ENCODE peak calls at places on chromosomes 4 and X, in six cellular contexts. U, Q, V, P, E and I are unnamed samples.

GRCh38 chr4:72449705-72450104 is 119.3 kb downstream of the ADAMTS3 start:
- DNase-seq in E (no peak), U (no peak), V (no peak), Q (no peak), P (no peak), I (no peak)

GRCh38 chrX:24879679-24880078 is 136.1 kb downstream of the ARX start:
- DNase-seq in U (no peak), E (no peak), V (no peak), Q (no peak), P (no peak), I (no peak)

GRCh38 chr4:153148796-153149195 is 55.4 kb upstream of the TRIM2 start:
- DNase-seq in P (no peak), E (no peak), V (no peak), U (no peak), Q (no peak), I (no peak)

GRCh38 chr4:139806929-139807328 is 141.3 kb downstream of the MGST2 start:
- DNase-seq in V (no peak), U (no peak), E (no peak), P (no peak), Q (no peak), I (peak; percentile 9)

GRCh38 chr4:13700196-13701140 is 72.9 kb upstream of the BOD1L1 start:
- DNase-seq in E (peak; percentile 33), Q (no peak), U (no peak), P (no peak), V (no peak), I (no peak)

GRCh38 chr4:82648356-82648755 is 86.6 kb upstream of the TMEM150C start:
- DNase-seq in P (no peak), E (no peak), V (no peak), U (no peak), Q (no peak), I (no peak)

GRCh38 chr4:118834960-118835895 is 698 bp downstream of the SEC24D start:
- DNase-seq in Q (peak; percentile 87), V (peak; percentile 90), E (peak; percentile 66), U (peak; percentile 62), P (peak; percentile 35), I (peak; percentile 88)

GRCh38 chr4:36312511-36312910 is 31.1 kb downstream of the DTHD1 start:
- DNase-seq in E (no peak), Q (no peak), P (no peak), V (no peak), U (no peak), I (no peak)

GRCh38 chr4:83873996-83874395 is 338.1 kb downstream of the GPAT3 start:
- DNase-seq in E (no peak), P (no peak), Q (no peak), V (no peak), U (no peak), I (no peak)

GRCh38 chr4:17639136-17639535 is 24.7 kb downstream of the MED28 start:
- DNase-seq in E (no peak), V (no peak), U (no peak), P (no peak), Q (no peak), I (no peak)

GRCh38 chr4:6912412-6912811 is 2.8 kb downstream of the TBC1D14 start:
- DNase-seq in V (no peak), E (no peak), U (no peak), Q (no peak), P (no peak), I (peak; percentile 54)
- H3K4me3 ChIP-seq in V (no peak overlapping the region), E (no peak overlapping the region), U (no peak overlapping the region), Q (no peak overlapping the region), P (no peak overlapping the region), I (no peak overlapping the region)

DNA sequence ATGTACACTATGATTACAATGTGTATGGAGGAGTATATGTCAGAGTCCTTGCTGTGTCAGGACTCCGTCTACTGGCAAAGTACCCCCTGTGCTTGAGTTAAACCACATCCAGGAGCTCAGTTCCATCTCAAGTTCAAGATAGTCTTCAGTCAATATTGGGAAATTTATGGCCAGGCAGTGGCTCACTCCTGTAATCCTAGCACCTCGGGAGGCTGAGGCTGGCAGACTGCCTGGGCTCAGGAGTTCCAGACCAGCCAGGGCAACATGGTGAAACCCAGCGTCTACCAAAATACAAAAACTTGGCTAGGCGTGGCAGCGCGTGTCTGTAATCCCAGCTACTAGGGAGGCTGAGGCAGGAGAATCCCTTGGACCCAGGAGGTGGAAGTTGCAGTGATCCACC is 5.8 kb downstream of the SLBP start:
- DNase-seq in Q (no peak), E (no peak), U (no peak), P (no peak), V (no peak), I (no peak)
- TF ChIP-seq MYC in Q (no peak), E (no peak), U (no peak), P (no peak), V (no peak), I (no peak)

GRCh38 chrX:53049127-53049517 is 533 bp downstream of the GPR173 start:
- DNase-seq in P (no peak), U (no peak), Q (no peak), E (no peak), V (no peak), I (no peak)
- H3K4me3 ChIP-seq in P (no peak overlapping the region), U (no peak overlapping the region), Q (no peak overlapping the region), E (no peak overlapping the region), V (peak overlapping the region; percentile 70), I (no peak overlapping the region)

DNA sequence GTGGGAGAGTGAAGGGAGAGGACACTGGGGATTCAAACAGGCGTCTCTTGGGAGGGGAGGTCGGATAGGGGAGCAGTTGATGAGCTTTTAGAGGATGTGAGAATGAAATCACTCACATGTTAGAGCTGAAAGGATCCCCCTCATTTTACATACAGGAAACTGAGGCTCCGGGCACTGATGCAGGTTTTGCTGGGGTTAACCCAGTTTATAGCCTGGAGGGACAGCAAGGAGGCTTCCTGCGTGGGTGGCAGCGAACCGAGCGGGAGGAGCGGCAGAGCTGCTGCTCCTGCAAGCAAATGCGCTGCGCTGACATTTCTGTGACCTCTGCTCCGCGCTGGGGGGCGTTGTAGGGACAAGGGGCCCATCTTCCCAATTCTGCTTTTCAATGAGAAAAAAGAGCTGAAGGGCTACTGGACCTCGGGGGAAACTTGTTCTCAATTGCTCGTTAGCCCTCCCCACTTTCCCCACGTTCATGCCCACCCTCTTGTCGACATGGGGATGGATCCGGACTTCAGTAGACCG is 1.1 kb upstream of the NEUROG2 start:
- DNase-seq in U (peak; percentile 65), E (no peak), Q (no peak), V (no peak), P (peak; percentile 18), I (peak; percentile 56)
- TF ChIP-seq MYC in U (no peak), E (no peak), Q (no peak), V (no peak), P (no peak), I (no peak)

DNA sequence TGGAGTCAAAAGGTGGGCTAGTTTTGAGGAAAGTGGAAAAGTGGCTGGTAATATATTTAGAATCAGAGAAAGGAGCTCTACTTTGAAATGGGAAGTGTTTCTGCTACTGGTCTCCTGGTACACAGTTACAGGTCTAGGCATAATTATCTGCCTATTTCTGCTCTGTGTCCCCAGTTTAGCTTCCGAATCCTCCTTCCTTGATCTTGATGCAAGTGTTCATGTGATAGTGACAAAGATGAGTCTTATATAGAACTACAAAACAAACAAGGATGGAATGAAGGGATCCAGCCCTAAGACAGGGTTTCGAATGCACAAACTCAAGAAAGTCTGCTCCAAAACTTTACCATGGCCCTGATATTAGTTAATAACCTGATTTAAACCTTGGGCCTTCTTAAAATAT is 580.2 kb downstream of the INPP4B start:
- DNase-seq in U (no peak), E (peak; percentile 6), Q (no peak), P (no peak), V (no peak), I (no peak)
- H3K4me3 ChIP-seq in U (no peak overlapping the region), E (no peak overlapping the region), Q (no peak overlapping the region), P (no peak overlapping the region), V (no peak overlapping the region), I (no peak overlapping the region)

DNA sequence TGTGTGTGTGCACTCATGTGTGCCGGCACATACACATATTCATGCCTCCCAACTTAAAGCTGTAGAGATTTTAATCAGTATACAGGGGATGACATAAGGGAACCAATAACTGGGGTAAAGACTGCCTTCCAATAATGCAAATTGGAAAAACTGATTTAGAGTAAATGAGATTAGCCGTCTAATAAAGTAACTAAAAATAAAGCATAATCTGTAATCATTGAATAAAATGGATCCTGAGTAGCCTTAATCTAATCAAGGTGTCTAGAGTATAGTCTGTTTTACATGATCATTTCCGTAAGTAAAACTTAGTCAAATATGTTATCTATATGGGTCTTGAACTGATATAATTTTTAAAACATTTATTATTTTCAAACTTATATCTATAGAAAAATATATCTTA is 925.8 kb downstream of the FSTL5 start:
- DNase-seq in V (no peak), E (no peak), U (no peak), Q (no peak), P (no peak), I (no peak)
- TF ChIP-seq MYC in V (no peak), E (no peak), U (no peak), Q (no peak), P (no peak), I (no peak)

GRCh38 chr4:184419976-184420375 is 54.4 kb downstream of the IRF2 start:
- DNase-seq in E (no peak), U (no peak), V (no peak), Q (no peak), P (no peak), I (no peak)

GRCh38 chr4:184417802-184418511 is 56.4 kb downstream of the IRF2 start:
- DNase-seq in U (peak; percentile 78), E (peak; percentile 60), P (peak; percentile 43), V (peak; percentile 30), Q (peak; percentile 27), I (peak; percentile 81)

GRCh38 chr4:184420402-184420801 is 53.9 kb downstream of the IRF2 start:
- DNase-seq in U (peak; percentile 20), E (no peak), V (no peak), Q (no peak), P (no peak), I (no peak)

GRCh38 chr4:184415071-184415470 is 59.3 kb downstream of the IRF2 start:
- DNase-seq in E (no peak), P (no peak), Q (no peak), V (no peak), U (no peak), I (no peak)

GRCh38 chr4:184416913-184417734 is 57.2 kb downstream of the IRF2 start:
- DNase-seq in V (no peak), Q (no peak), P (no peak), E (no peak), U (peak; percentile 48), I (peak; percentile 82)
- H3K4me3 ChIP-seq in V (peak overlapping the region; percentile 16), Q (no peak overlapping the region), P (no peak overlapping the region), E (no peak overlapping the region), U (peak overlapping the region; percentile 60), I (peak overlapping the region; percentile 43)

GRCh38 chr4:166422475-166422874 is 549.4 kb downstream of the TLL1 start:
- DNase-seq in V (peak; percentile 7), Q (no peak), U (no peak), P (no peak), E (no peak), I (no peak)

GRCh38 chr4:166415749-166416148 is 542.7 kb downstream of the TLL1 start:
- DNase-seq in U (no peak), E (no peak), P (no peak), V (no peak), Q (no peak), I (no peak)

GRCh38 chr4:166421556-166422156 is 548.6 kb downstream of the TLL1 start:
- DNase-seq in E (no peak), V (no peak), Q (no peak), U (no peak), P (no peak), I (no peak)
- TF ChIP-seq MYC in E (no peak), V (no peak), Q (no peak), U (no peak), P (no peak), I (no peak)